ENCODE peak calls at places on chromosomes 16 and 17, in seven cellular contexts. H, I, B, T, Z, D and P are unnamed samples.

GRCh38 chr17:72373910-72374741 is 253.3 kb downstream of the SOX9 start:
- DNase-seq in H (no peak), I (no peak), B (no peak), D (peak), T (no peak), Z (no peak), P (no peak)

GRCh38 chr17:50615818-50616217 is 18.9 kb upstream of the ABCC3 start:
- DNase-seq in Z (no peak), D (no peak), T (no peak), H (no peak), B (no peak), I (no peak), P (no peak)

GRCh38 chr17:31739300-31739699 is 119.7 kb downstream of the COPRS start:
- DNase-seq in Z (no peak), D (no peak), H (no peak), T (no peak), B (no peak), I (no peak), P (no peak)

GRCh38 chr16:180921-181667 is 835 bp downstream of the HBQ1 start:
- DNase-seq in B (peak), I (peak), T (peak), Z (peak), D (peak), H (peak), P (no peak)

GRCh38 chr16:1991588-1992474 is 2.1 kb downstream of the SYNGR3 start:
- DNase-seq in H (peak), T (peak), D (peak), I (peak), B (peak), Z (peak), P (peak)

GRCh38 chr17:1197781-1198490 is 18.2 kb upstream of the ABR start:
- DNase-seq in D (peak), H (peak), I (peak), T (peak), B (peak), Z (no peak), P (peak)

GRCh38 chr17:19386974-19387920 is at the start of gene MFAP4:
- DNase-seq in T (no peak), H (no peak), I (no peak), B (peak), D (no peak), Z (no peak), P (no peak)

GRCh38 chr17:47902039-47902744 is 6.2 kb downstream of the SP2 start:
- DNase-seq in H (no peak), I (no peak), Z (no peak), B (no peak), T (no peak), D (peak), P (no peak)

GRCh38 chr16:26454102-26454501 is 612.6 kb upstream of the C16orf82 start:
- DNase-seq in I (no peak), H (no peak), D (no peak), Z (no peak), B (no peak), T (no peak), P (no peak)

GRCh38 chr17:71071837-71072236 is 902.5 kb downstream of the KCNJ2 start:
- DNase-seq in I (no peak), T (no peak), D (no peak), Z (no peak), B (no peak), H (no peak), P (no peak)

GRCh38 chr16:1620391-1620790 is 8.2 kb downstream of the CRAMP1 start:
- DNase-seq in Z (no peak), T (no peak), H (no peak), I (no peak), B (no peak), D (no peak), P (no peak)

GRCh38 chr17:1651559-1651844 is 1.8 kb upstream of the RILP start:
- DNase-seq in T (no peak), Z (no peak), H (no peak), D (no peak), I (no peak), B (no peak), P (no peak)

GRCh38 chr17:36188891-36189306 is 7.7 kb downstream of the CCL3L1 start:
- DNase-seq in I (no peak), B (no peak), T (no peak), H (no peak), D (no peak), Z (no peak), P (no peak)

GRCh38 chr16:29775742-29776408 is 2.2 kb upstream of the ZG16 start:
- DNase-seq in I (no peak), D (peak), Z (no peak), B (no peak), T (no peak), H (no peak), P (no peak)

GRCh38 chr16:22191966-22192260 is 14.2 kb upstream of the EEF2K start:
- DNase-seq in H (no peak), D (no peak), I (no peak), B (no peak), T (no peak), Z (no peak), P (no peak)

GRCh38 chr16:70162041-70162451 is 11.5 kb upstream of the CLEC18C start:
- DNase-seq in B (no peak), I (no peak), T (no peak), D (no peak), H (no peak), Z (no peak), P (no peak)

GRCh38 chr17:48052956-48053757 is 5.0 kb downstream of the NFE2L1 start:
- DNase-seq in D (no peak), B (peak), I (no peak), H (no peak), T (peak), Z (no peak), P (no peak)

GRCh38 chr17:44981221-44981968 is 13.3 kb upstream of the C1QL1 start:
- DNase-seq in I (no peak), D (no peak), B (no peak), Z (no peak), H (no peak), T (no peak), P (no peak)

GRCh38 chr17:66431910-66432309 is 129.5 kb downstream of the PRKCA start:
- DNase-seq in B (peak), T (no peak), I (no peak), Z (no peak), D (no peak), H (no peak), P (no peak)

GRCh38 chr16:17327671-17328335 is 143.0 kb downstream of the XYLT1 start:
- DNase-seq in I (no peak), H (no peak), B (no peak), T (no peak), Z (no peak), D (no peak), P (no peak)

GRCh38 chr17:32927724-32928526 is at the start of gene TMEM98:
- DNase-seq in B (peak), D (peak), T (peak), Z (peak), H (no peak), I (no peak), P (no peak)

GRCh38 chr17:6061290-6061689 is 8.9 kb upstream of the WSCD1 start:
- DNase-seq in B (no peak), H (no peak), D (no peak), T (no peak), Z (no peak), I (no peak), P (no peak)

GRCh38 chr17:35804658-35805192 is 4.6 kb upstream of the TAF15 start:
- DNase-seq in Z (no peak), T (peak), B (no peak), I (no peak), H (peak), D (peak), P (no peak)

GRCh38 chr16:78045865-78046581 is 23.7 kb downstream of the CLEC3A start:
- DNase-seq in I (no peak), H (peak), B (peak), Z (peak), D (peak), T (peak), P (no peak)

GRCh38 chr17:72846399-72846798 is 246.1 kb downstream of the SLC39A11 start:
- DNase-seq in D (no peak), T (no peak), Z (no peak), H (no peak), B (no peak), I (no peak), P (no peak)

GRCh38 chr17:42779942-42780815 is at the start of gene WNK4:
- DNase-seq in D (peak), T (peak), Z (no peak), H (no peak), B (no peak), I (no peak), P (no peak)

GRCh38 chr16:4091638-4092037 is 24.6 kb downstream of the ADCY9 start:
- DNase-seq in B (no peak), Z (no peak), I (no peak), H (no peak), T (no peak), D (no peak), P (no peak)

GRCh38 chr16:11800385-11800718 is 3.3 kb upstream of the ZC3H7A start:
- DNase-seq in B (no peak), T (no peak), I (no peak), D (no peak), Z (no peak), H (no peak), P (no peak)

GRCh38 chr17:28763137-28763799 is 19.5 kb downstream of the TRAF4 start:
- DNase-seq in B (no peak), T (no peak), H (no peak), Z (no peak), I (no peak), D (no peak), P (no peak)

GRCh38 chr16:19084139-19084538 is 16.7 kb downstream of the COQ7 start:
- DNase-seq in I (no peak), D (no peak), Z (no peak), T (no peak), H (no peak), B (no peak), P (no peak)

GRCh38 chr17:38444151-38444550 is 15.9 kb downstream of the ARHGAP23 start:
- DNase-seq in Z (peak), H (peak), D (peak), I (no peak), T (peak), B (peak), P (no peak)

GRCh38 chr17:80491478-80492342 is 15.3 kb upstream of the NPTX1 start:
- DNase-seq in T (no peak), Z (no peak), H (no peak), I (no peak), B (no peak), D (no peak), P (no peak)